ENCODE peak calls at places on chromosomes 2 and 18, in six cellular contexts. O is sigmoid colon, H is BE2C, Y is fibroblast of the aortic adventitia, T is lower lobe of right lung, R is A549. W is an unnamed sample.

GRCh38 chr2:235026649-235027557 is 75.1 kb downstream of the SH3BP4 start:
- DNase-seq in O (peak), H (peak), Y (peak), T (peak), R (peak), W (peak)

GRCh38 chr2:100561191-100561590 is 1.6 kb upstream of the PDCL3 start:
- DNase-seq in O (no peak), H (no peak), Y (no peak), T (no peak), R (no peak), W (no peak)

GRCh38 chr18:74244554-74244953 is 47.2 kb downstream of the CYB5A start:
- DNase-seq in O (no peak), H (no peak), Y (no peak), T (no peak), R (no peak), W (no peak)

GRCh38 chr2:105328281-105329196 is 996 bp downstream of the TGFBRAP1 start:
- DNase-seq in O (peak), H (no peak), Y (peak), T (no peak), R (no peak), W (peak)

GRCh38 chr2:101114268-101114783 is 36.9 kb downstream of the TBC1D8 start:
- DNase-seq in O (no peak), H (no peak), Y (no peak), T (no peak), R (no peak), W (no peak)

GRCh38 chr2:148021059-148021985 is at the start of gene MBD5:
- DNase-seq in O (peak), H (peak), Y (peak), T (peak), R (peak), W (peak)

GRCh38 chr2:129318581-129319421 is 660.7 kb upstream of the RAB6C start:
- DNase-seq in O (no peak), H (no peak), Y (no peak), T (no peak), R (no peak), W (no peak)

GRCh38 chr18:23826850-23827620 is 137.8 kb downstream of the LAMA3 start:
- DNase-seq in O (no peak), H (no peak), Y (peak), T (no peak), R (no peak), W (no peak)

GRCh38 chr2:42068571-42069178 is 20.9 kb downstream of the PKDCC start:
- DNase-seq in O (peak), H (no peak), Y (no peak), T (no peak), R (no peak), W (no peak)

GRCh38 chr2:228658998-228659397 is 477.5 kb upstream of the SPHKAP start:
- DNase-seq in O (no peak), H (no peak), Y (peak), T (no peak), R (no peak), W (peak)

GRCh38 chr2:241229563-241230401 is 41.3 kb downstream of the ANO7 start:
- DNase-seq in O (no peak), H (no peak), Y (no peak), T (peak), R (no peak), W (no peak)

GRCh38 chr2:2332381-2332780 is 1.3 kb upstream of the MYT1L start:
- DNase-seq in O (no peak), H (peak), Y (no peak), T (no peak), R (no peak), W (no peak)

GRCh38 chr2:227423633-227424499 is 36.1 kb upstream of the SCYGR1 start:
- DNase-seq in O (no peak), H (no peak), Y (no peak), T (no peak), R (no peak), W (no peak)

GRCh38 chr2:230358305-230358704 is 31.3 kb downstream of the SP140L start:
- DNase-seq in O (no peak), H (no peak), Y (peak), T (no peak), R (no peak), W (peak)

GRCh38 chr18:21739604-21740473 is 753 bp upstream of the MIB1 start:
- DNase-seq in O (no peak), H (no peak), Y (no peak), T (no peak), R (no peak), W (no peak)

GRCh38 chr18:21327101-21327500 is 85.1 kb downstream of the GREB1L start:
- DNase-seq in O (no peak), H (no peak), Y (no peak), T (no peak), R (no peak), W (no peak)

GRCh38 chr2:200624660-200625059 is 38.8 kb downstream of the AOX1 start:
- DNase-seq in O (no peak), H (no peak), Y (peak), T (no peak), R (no peak), W (peak)

GRCh38 chr2:10635430-10635829 is 54.3 kb downstream of the NOL10 start:
- DNase-seq in O (no peak), H (no peak), Y (no peak), T (no peak), R (no peak), W (no peak)

GRCh38 chr18:78757014-78757413 is 222.6 kb upstream of the SALL3 start:
- DNase-seq in O (no peak), H (no peak), Y (no peak), T (no peak), R (no peak), W (no peak)

GRCh38 chr18:23281626-23282436 is 146.5 kb downstream of the CABLES1 start:
- DNase-seq in O (peak), H (no peak), Y (no peak), T (no peak), R (peak), W (peak)

DNA sequence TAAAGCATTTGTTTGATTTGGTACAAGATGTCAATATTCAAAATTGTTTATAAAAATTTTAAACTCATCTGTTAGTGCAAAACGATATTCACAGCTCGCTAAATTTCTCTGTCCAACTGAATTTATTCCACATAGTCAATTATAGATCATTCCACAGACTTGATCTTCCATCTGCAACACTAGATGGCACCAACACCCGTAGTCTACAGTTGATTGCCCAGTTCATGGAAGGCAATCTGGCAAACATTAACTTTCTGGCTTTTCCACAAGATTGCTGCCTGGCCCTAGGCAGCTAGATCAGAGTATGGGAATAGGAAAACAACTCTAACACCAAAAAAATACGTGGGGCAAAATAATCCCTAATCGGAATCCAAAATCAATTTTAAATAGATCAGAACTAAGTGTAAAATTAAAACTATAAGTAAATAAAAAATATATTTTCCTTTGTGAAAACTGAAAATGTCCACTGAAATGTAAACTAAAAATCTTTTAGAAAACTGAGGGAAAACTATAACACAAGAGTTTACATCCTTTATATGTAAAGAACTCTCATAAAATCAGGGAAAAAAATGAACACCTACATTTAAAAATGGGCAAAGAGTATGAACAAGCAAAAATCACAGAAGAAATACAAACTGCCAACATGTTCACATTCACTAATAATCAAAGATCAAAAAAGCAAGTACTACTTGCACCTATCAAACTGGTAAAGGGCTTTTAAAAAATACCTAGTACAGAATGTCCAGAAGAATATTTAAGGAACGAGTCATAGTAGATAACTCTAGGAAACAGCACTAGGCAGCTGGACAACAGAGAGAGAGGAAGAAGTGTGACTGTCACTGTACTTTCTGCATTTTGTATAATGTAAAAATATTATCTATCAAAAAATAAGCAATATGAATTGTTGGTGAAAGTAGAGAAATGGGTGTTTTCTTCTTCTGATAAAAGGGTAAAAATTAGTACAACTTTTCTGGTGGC is 35.0 kb downstream of the RTN4 start:
- DNase-seq in O (peak), H (peak), Y (peak), T (no peak), R (peak), W (peak)
- TF ChIP-seq CTCF in O (peak), H (peak), Y (peak), T (peak), R (peak), W (peak)

GRCh38 chr18:48540329-48541025 is 1.6 kb downstream of the CTIF start:
- DNase-seq in O (peak), H (peak), Y (peak), T (peak), R (peak), W (peak)
- TF ChIP-seq CTCF in O (no peak), H (peak), Y (peak), T (no peak), R (no peak), W (peak)

DNA sequence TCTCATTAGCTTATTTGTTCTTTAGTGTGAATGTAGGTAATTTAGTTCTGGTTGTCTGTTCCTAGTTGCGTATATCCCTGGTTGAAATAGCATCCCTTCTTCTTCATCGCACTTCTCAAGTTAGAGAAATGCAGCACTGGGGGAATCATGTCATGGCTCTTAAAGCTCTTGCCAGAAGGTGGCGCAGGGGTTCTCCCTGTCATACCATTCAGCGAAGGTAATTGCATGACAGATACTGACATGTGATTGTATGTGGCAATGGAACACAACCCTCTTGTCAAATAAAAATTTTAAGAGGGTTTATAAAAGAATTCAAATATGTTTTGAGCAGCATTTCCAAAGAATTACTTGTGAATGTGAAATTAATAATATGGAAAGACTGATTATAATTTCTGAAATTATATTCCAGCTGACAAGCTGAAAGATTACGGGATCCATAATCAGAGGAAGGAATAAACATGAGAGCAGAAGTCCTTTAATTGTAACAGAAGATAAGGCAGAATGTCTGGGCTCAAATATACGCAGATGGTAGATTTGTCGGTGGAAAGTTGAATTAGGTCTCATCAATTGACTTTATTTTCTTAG is 411.7 kb downstream of the DSEL start:
- DNase-seq in O (no peak), H (peak), Y (peak), T (peak), R (peak), W (peak)
- TF ChIP-seq CTCF in O (peak), H (peak), Y (peak), T (peak), R (peak), W (peak)

DNA sequence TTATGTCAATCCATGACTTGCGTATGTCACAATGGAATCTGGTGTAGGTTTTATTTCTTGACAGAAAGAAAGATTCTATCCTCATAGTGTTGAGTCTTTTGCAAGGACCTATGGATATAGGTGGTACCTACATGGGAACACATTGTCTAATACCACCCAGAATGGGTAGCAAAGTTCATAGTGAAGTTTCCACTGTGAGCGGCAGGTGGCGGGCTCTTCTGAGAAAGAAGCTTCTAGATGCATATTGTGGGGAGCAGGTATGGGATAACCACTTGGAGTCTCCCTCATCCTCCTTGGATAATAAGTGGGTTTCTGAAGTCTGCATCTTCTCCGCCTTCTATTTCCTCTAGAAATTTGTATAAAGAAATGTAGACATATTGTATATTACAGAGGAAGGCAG is 44.9 kb downstream of the LINC00305 start:
- DNase-seq in O (no peak), H (no peak), Y (no peak), T (no peak), R (no peak), W (no peak)
- TF ChIP-seq CTCF in O (no peak), H (no peak), Y (no peak), T (no peak), R (peak), W (peak)

GRCh38 chr18:9103488-9103887 is 989 bp downstream of the NDUFV2 start:
- DNase-seq in O (no peak), H (no peak), Y (peak), T (no peak), R (no peak), W (peak)
- TF ChIP-seq CTCF in O (no peak), H (no peak), Y (peak), T (no peak), R (no peak), W (no peak)

DNA sequence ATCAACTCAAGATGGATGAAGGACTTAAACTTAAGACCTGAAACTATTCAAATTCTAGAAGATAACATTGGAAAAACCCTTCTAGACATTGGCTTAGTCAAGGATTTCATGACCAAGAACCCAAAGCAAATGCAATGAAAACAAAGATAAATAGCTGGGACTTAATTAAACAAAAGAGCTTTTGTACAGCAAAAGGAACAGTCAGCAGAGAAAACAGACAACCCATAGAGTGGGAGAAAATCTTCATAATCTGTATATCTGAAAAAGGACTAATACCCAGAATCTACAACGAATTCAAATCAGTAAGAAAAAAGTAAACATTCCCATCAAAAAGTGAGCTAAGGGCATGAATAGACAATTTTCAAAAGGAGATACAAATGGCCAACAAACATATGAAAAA is 171.2 kb downstream of the ERBB4 start:
- DNase-seq in O (no peak), H (no peak), Y (no peak), T (no peak), R (no peak), W (no peak)
- TF ChIP-seq CTCF in O (no peak), H (no peak), Y (no peak), T (no peak), R (no peak), W (no peak)

GRCh38 chr18:2551425-2551824 is 19.9 kb downstream of the METTL4 start:
- DNase-seq in O (no peak), H (no peak), Y (no peak), T (no peak), R (no peak), W (no peak)

GRCh38 chr18:2549462-2549861 is 21.8 kb downstream of the METTL4 start:
- DNase-seq in O (no peak), H (no peak), Y (no peak), T (no peak), R (no peak), W (no peak)

GRCh38 chr18:2545155-2545554 is 26.1 kb downstream of the METTL4 start:
- DNase-seq in O (no peak), H (no peak), Y (no peak), T (no peak), R (no peak), W (no peak)

GRCh38 chr18:2547477-2548087 is 23.7 kb downstream of the METTL4 start:
- DNase-seq in O (no peak), H (no peak), Y (peak), T (no peak), R (no peak), W (peak)
- TF ChIP-seq CTCF in O (peak), H (peak), Y (peak), T (peak), R (peak), W (peak)

DNA sequence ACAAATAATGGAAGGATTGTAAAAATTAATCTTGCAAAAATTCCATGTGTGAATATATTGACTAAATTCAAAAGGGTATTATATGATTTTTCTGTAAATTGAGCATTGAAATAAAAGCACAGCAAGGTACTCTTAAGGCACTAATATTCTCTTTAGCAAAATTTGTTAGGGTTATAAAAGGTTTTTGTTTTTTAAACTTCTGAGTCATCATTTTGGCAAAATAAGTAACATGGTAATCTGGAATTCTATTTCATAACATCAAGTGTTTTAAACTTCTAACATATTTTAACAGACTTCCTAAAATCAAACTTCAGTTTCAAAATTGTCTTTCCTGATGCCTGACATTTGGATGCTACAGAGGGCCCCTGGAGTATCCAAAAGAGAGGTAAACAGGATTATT is 12.5 kb upstream of the INPP4A start:
- DNase-seq in O (no peak), H (no peak), Y (no peak), T (no peak), R (no peak), W (no peak)
- TF ChIP-seq CTCF in O (no peak), H (no peak), Y (no peak), T (no peak), R (no peak), W (no peak)

DNA sequence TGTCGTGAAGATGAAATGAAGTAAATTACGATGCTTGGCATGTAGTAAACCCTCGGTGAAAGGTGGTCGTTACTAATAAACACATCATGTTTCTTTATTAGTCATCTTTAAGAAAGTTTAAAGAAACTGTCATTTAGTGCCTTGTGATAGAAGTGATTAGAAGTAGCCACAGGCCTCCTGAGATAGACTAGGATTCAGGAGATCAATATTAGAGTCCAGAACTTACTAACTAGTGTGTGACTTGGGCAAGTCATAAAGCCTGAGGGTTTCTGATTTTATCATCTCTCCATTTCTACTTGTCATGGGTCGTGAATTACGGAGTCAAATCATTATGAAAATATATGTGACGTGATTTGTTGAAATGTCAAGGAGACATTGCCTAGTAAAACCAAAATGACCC is 6.7 kb downstream of the RPE start:
- DNase-seq in O (no peak), H (no peak), Y (no peak), T (no peak), R (no peak), W (no peak)
- TF ChIP-seq CTCF in O (no peak), H (no peak), Y (no peak), T (no peak), R (no peak), W (no peak)

GRCh38 chr18:56789889-56790180 is 138.7 kb downstream of the WDR7 start:
- DNase-seq in O (no peak), H (no peak), Y (no peak), T (no peak), R (no peak), W (no peak)
- TF ChIP-seq CTCF in O (no peak), H (no peak), Y (no peak), T (no peak), R (no peak), W (peak)